ENCODE peak calls at places on chromosome 11, in four cellular contexts. O is K562, M is HL-60, A is GM12878. T is an unnamed sample.

GRCh38 chr11:8650401-8650990 is 32.0 kb downstream of the TRIM66 start:
- DNase-seq in O (no peak), M (no peak), A (no peak), T (no peak)

GRCh38 chr11:11836676-11837231 is 5.0 kb upstream of the USP47 start:
- DNase-seq in A (no peak), M (no peak), O (no peak), T (no peak)

GRCh38 chr11:27696112-27696511 is 4.1 kb downstream of the BDNF start:
- DNase-seq in A (no peak), M (no peak), O (no peak), T (no peak)

GRCh38 chr11:76629853-76630599 is 40.5 kb downstream of the LRRC32 start:
- DNase-seq in O (no peak), A (no peak), M (peak; percentile 68), T (no peak)

GRCh38 chr11:57775474-57775873 is 13.9 kb downstream of the CTNND1 start:
- DNase-seq in A (no peak), M (no peak), O (no peak), T (no peak)

GRCh38 chr11:34416746-34417145 is 22.0 kb upstream of the CAT start:
- DNase-seq in M (peak; percentile 80), A (no peak), O (no peak), T (no peak)

GRCh38 chr11:35274909-35275807 is 136.2 kb downstream of the CD44 start:
- DNase-seq in O (no peak), M (no peak), A (no peak), T (no peak)

GRCh38 chr11:16945671-16946469 is 68.3 kb downstream of the PLEKHA7 start:
- DNase-seq in A (peak; percentile 61), M (peak; percentile 34), O (peak; percentile 56), T (peak; percentile 41)

GRCh38 chr11:79546366-79546765 is 105.5 kb upstream of the TENM4 start:
- DNase-seq in M (no peak), A (no peak), O (no peak), T (no peak)

GRCh38 chr11:26985941-26986340 is 8.0 kb upstream of the FIBIN start:
- DNase-seq in O (no peak), M (no peak), A (no peak), T (no peak)

GRCh38 chr11:110125632-110126031 is 32.4 kb downstream of the ZC3H12C start:
- DNase-seq in O (no peak), A (no peak), M (no peak), T (no peak)

GRCh38 chr11:77074205-77074604 is 7.4 kb downstream of the CAPN5 start:
- DNase-seq in O (no peak), M (no peak), A (no peak), T (no peak)

GRCh38 chr11:47131136-47131535 is 45.5 kb downstream of the ARFGAP2 start:
- DNase-seq in A (no peak), O (no peak), M (no peak), T (no peak)

GRCh38 chr11:118651820-118652219 is 27.6 kb downstream of the TREH start:
- DNase-seq in M (no peak), A (no peak), O (no peak), T (no peak)

GRCh38 chr11:62370743-62371440 is 33.6 kb downstream of the ASRGL1 start:
- DNase-seq in M (peak; percentile 41), A (no peak), O (no peak), T (no peak)

GRCh38 chr11:46361283-46362145 is 14.3 kb downstream of the DGKZ start:
- DNase-seq in A (peak; percentile 44), O (peak; percentile 50), M (peak; percentile 73), T (peak; percentile 97)

GRCh38 chr11:74142624-74143023 is 28.2 kb downstream of the C2CD3 start:
- DNase-seq in O (no peak), M (no peak), A (no peak), T (no peak)

DNA sequence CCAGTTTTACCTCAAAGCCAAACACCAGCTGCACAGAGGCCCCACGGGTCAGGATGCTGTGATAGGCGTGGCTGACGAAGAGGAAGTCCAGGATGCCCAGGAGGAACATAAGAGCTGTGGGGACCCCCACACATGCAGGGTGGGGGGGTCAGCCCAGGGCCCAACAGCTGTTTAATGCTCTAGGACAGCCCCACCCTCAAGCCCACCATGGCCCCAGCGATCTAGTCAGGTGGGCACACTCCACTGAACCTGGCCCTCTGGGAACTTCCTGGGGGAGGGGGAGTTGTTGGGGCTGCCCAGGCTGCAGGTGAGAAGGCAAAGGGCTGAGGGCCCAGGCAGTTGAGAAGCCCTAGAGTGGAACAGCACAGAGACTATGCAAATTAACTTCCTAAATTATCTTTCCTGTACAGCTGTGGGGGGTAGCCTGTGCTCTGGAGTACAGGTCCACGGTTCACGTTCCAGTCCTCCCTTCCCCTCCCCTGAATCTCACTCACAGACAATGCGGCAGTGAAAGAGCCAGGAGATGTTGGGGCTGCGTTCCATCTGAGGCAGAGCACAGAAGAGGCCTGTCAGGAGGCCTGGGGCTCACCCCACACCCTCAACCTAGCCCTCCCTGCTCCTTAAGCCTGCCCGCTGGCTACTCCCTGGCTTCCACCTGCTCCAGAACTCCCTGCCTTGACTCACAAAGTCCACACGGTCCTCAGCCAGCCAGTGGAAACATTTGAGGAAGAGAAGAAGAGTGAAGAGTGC is 1.9 kb downstream of the SYVN1 start:
- DNase-seq in O (no peak), A (no peak), M (no peak), T (no peak)
- TF ChIP-seq SPI1 in O (no peak), A (peak; percentile 23), M (peak; percentile 2), T (no peak)

DNA sequence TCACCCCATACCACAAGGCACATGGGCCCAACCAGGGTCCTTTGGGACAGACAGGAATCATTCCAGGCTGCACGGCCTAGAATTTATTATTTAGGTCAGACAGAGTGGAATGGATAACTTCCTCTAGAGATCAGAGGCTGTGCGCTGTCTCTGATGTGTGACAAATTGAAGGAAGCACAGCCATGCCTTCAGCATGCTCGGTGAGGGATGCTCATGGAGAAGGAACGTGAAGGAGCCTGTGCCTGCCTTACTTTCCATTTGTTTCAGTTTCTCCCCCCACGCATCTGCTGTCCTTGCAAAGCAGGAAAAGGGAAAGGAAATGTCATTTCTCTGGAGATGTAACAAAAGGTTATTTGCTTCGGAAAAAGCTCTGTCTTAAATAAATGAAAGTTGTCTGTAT is 644.1 kb downstream of the OPCML start:
- DNase-seq in M (no peak), A (no peak), O (no peak), T (no peak)
- TF ChIP-seq SPI1 in M (no peak), A (no peak), O (no peak), T (no peak)

GRCh38 chr11:45144126-45145082 is 2.0 kb upstream of the PRDM11 start:
- DNase-seq in A (no peak), M (no peak), O (no peak), T (no peak)

GRCh38 chr11:45145083-45145420 is 1.4 kb upstream of the PRDM11 start:
- DNase-seq in O (no peak), A (no peak), M (no peak), T (no peak)

GRCh38 chr11:45147017-45147728 is 734 bp downstream of the PRDM11 start:
- DNase-seq in O (peak; percentile 99), M (peak; percentile 90), A (peak; percentile 55), T (peak; percentile 99)

GRCh38 chr11:45146072-45147016 is at the start of gene PRDM11:
- DNase-seq in M (no peak), O (peak; percentile 83), A (no peak), T (peak; percentile 46)

DNA sequence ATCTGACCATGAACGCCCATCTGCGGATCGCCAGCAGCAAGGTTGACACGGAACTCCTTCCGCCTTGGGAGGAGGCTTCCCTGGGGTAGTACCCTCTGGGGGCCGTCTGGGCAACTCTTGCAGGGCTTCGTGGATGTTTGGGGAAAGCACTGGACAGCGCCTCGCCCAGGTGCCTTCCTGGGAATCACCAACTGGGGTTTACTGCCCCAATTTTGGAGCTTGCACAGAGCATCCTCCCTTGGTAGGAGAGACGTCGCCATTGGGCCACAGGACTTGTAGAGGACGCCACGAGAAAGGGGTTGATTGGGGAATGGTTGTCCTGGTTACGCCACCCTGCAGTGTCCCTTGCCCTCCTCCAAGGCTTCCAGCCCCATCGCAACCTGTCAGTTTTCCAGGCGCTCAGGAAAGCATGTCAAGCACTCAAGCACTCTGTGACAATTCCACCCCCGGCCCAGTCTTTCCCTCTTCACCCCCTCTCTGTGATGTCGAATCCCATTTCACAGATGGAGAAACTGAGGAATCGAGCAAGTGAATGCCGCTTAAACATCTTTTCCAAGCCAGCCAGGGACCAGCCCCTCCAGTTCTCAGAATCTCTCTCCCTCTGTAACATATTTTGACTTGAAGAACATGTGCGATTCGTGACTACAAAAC is 893 bp upstream of the PRDM11 start:
- DNase-seq in A (no peak), M (no peak), O (no peak), T (no peak)
- TF ChIP-seq SPI1 in A (no peak), M (no peak), O (no peak), T (no peak)

DNA sequence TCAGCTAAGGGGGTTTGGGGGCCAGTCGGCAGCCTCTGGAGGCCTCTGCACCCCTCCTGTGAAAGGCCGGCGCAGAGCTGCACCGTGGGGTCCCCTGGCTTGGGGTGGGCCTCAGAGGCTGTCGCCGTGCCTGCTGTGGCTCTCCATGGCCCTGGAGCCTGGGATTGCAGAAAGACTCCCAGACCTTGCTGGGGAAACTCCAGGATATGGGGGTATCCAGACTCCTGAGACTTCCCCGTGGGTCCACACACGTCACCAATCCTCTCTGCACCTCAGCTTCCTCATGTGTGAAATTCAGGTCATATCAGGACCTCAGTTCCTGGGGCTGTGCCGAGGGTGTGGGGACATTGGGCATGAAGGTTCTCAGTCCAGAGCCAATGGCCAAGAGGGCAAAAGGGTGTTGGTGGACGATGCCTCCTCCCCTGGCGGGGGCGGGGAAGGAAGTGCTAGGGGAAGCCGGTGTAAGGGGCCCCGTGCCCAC is 97.1 kb downstream of the KCNQ1 start:
- DNase-seq in M (no peak), A (no peak), O (no peak), T (no peak)
- TF ChIP-seq SPI1 in M (no peak), A (no peak), O (no peak), T (no peak)

DNA sequence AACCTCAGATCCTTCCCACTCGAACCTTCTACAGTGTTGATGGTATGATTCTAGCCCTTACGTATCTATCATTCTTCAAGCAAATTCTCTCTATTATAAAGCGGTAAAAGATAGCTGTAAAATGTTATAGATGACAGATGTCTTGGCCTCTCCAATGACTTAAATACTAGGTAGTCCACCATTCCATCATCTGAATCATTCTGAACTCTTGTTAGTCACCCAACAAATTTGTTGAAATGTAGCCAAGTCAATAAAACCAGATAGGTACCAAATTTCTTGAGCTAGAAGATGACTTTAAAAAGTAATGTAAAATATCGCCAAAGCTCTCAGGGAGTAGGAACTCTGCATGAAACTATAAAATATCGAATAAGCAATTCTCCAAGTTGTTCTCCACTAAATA is 32.6 kb upstream of the PICALM start:
- DNase-seq in A (no peak), M (no peak), O (no peak), T (no peak)
- TF ChIP-seq SPI1 in A (no peak), M (no peak), O (no peak), T (no peak)

GRCh38 chr11:15901046-15901445 is 455.3 kb downstream of the SOX6 start:
- DNase-seq in O (no peak), M (no peak), A (no peak), T (no peak)

GRCh38 chr11:15905815-15906214 is 450.5 kb downstream of the SOX6 start:
- DNase-seq in O (no peak), M (no peak), A (no peak), T (no peak)

GRCh38 chr11:15901790-15902189 is 454.6 kb downstream of the SOX6 start:
- DNase-seq in A (no peak), M (no peak), O (no peak), T (no peak)

GRCh38 chr11:15905334-15905733 is 451.0 kb downstream of the SOX6 start:
- DNase-seq in A (no peak), M (no peak), O (no peak), T (no peak)

GRCh38 chr11:15903246-15903645 is 453.1 kb downstream of the SOX6 start:
- DNase-seq in M (no peak), O (no peak), A (no peak), T (no peak)
- TF ChIP-seq SPI1 in M (no peak), O (no peak), A (no peak), T (no peak)